ENCODE peak calls at places on chromosomes 6 and 20, in six cellular contexts. X is PC-9, M is IMR-90, L is HepG2, I is hepatocyte, H is SJSA1. S is an unnamed sample. For H3K27me3, the result is how much of the 10 kb centered on the place peaks cover.

GRCh38 chr20:54152227-54153040 is 21.4 kb downstream of the CYP24A1 start:
- DNase-seq in X (peak), M (no peak), L (no peak), I (no peak), H (no peak), S (no peak)

GRCh38 chr20:32580970-32581838 is 3.9 kb downstream of the NOL4L start:
- DNase-seq in X (no peak), M (no peak), L (peak), I (peak), H (no peak), S (peak)

GRCh38 chr6:156876302-156876701 is 99.1 kb downstream of the ARID1B start:
- DNase-seq in X (no peak), M (no peak), L (no peak), I (no peak), H (no peak), S (peak)

GRCh38 chr6:127277878-127278843 is 11.5 kb downstream of the RNF146 start:
- DNase-seq in X (no peak), M (no peak), L (no peak), I (no peak), H (no peak), S (no peak)

GRCh38 chr20:3235661-3236324 is 3.2 kb downstream of the SLC4A11 start:
- DNase-seq in X (peak), M (peak), L (no peak), I (no peak), H (no peak), S (no peak)

GRCh38 chr6:149863846-149864577 is at the start of gene LRP11:
- DNase-seq in X (peak), M (peak), L (peak), I (peak), H (peak), S (peak)

GRCh38 chr6:163398796-163399195 is 15.7 kb upstream of the QKI start:
- DNase-seq in X (no peak), M (no peak), L (no peak), I (no peak), H (no peak), S (no peak)

GRCh38 chr6:89146748-89147715 is 1.2 kb downstream of the PM20D2 start:
- DNase-seq in X (no peak), M (peak), L (peak), I (peak), H (peak), S (no peak)

GRCh38 chr6:69863766-69864165 is 2.6 kb upstream of the COL19A1 start:
- DNase-seq in X (no peak), M (no peak), L (no peak), I (no peak), H (no peak), S (no peak)

GRCh38 chr6:33144373-33144772 is 47.9 kb downstream of the COL11A2 start:
- DNase-seq in X (no peak), M (no peak), L (no peak), I (no peak), H (no peak), S (no peak)

GRCh38 chr6:1801401-1801800 is 191.7 kb downstream of the FOXC1 start:
- DNase-seq in X (no peak), M (no peak), L (no peak), I (no peak), H (no peak), S (no peak)

GRCh38 chr6:138803914-138804313 is 8.0 kb downstream of the ECT2L start:
- DNase-seq in X (no peak), M (no peak), L (no peak), I (no peak), H (no peak), S (no peak)

GRCh38 chr6:138517635-138518034 is 18.3 kb upstream of the NHSL1 start:
- DNase-seq in X (no peak), M (peak), L (peak), I (peak), H (peak), S (peak)

GRCh38 chr6:14944593-14944992 is 301.3 kb upstream of the JARID2 start:
- DNase-seq in X (no peak), M (no peak), L (no peak), I (peak), H (no peak), S (no peak)

GRCh38 chr6:94074764-94075163 is 655.4 kb upstream of the EPHA7 start:
- DNase-seq in X (no peak), M (no peak), L (no peak), I (no peak), H (no peak), S (no peak)

GRCh38 chr6:80469977-80470376 is 363.5 kb downstream of the BCKDHB start:
- DNase-seq in X (no peak), M (no peak), L (no peak), I (no peak), H (no peak), S (no peak)

GRCh38 chr20:61044499-61044898 is 207.6 kb upstream of the CDH4 start:
- DNase-seq in X (no peak), M (no peak), L (no peak), I (no peak), H (no peak), S (no peak)

GRCh38 chr6:35511980-35512379 is 716 bp downstream of the TULP1 start:
- DNase-seq in X (no peak), M (no peak), L (no peak), I (no peak), H (no peak), S (no peak)

GRCh38 chr20:33433465-33433864 is 10.1 kb downstream of the SNTA1 start:
- DNase-seq in X (peak), M (no peak), L (no peak), I (no peak), H (no peak), S (no peak)

GRCh38 chr20:51122931-51123658 is 100.2 kb upstream of the KCNG1 start:
- DNase-seq in X (no peak), M (no peak), L (no peak), I (no peak), H (no peak), S (no peak)

GRCh38 chr20:50292324-50293243 is 102.0 kb downstream of the CEBPB start:
- DNase-seq in X (peak), M (peak), L (peak), I (peak), H (peak), S (no peak)

GRCh38 chr6:5084787-5085637 is at the start of gene PPP1R3G:
- DNase-seq in X (peak), M (peak), L (no peak), I (peak), H (peak), S (no peak)

GRCh38 chr6:5086294-5086890 is 1.3 kb downstream of the PPP1R3G start:
- DNase-seq in X (no peak), M (no peak), L (no peak), I (no peak), H (no peak), S (no peak)

GRCh38 chr6:5087389-5087788 is 2.2 kb downstream of the PPP1R3G start:
- DNase-seq in X (no peak), M (no peak), L (no peak), I (no peak), H (no peak), S (no peak)

GRCh38 chr6:5084192-5084786 is 852 bp upstream of the PPP1R3G start:
- DNase-seq in X (peak), M (no peak), L (no peak), I (peak), H (no peak), S (no peak)

GRCh38 chr6:5085638-5086293 is 625 bp downstream of the PPP1R3G start:
- DNase-seq in X (peak), M (peak), L (no peak), I (peak), H (peak), S (no peak)
- H3K27ac ChIP-seq in X (no peak), M (peak), L (no peak), I (no peak), H (no peak), S (no peak)

GRCh38 chr20:20915855-20916254 is 190.3 kb downstream of the LINC00237 start:
- DNase-seq in X (no peak), M (no peak), L (no peak), I (no peak), H (no peak), S (no peak)
- H3K27me3 ChIP-seq in X (under half), M (under half), L (under half), I (under half), H (under half), S (under half)

GRCh38 chr20:22583773-22584629 is at the start of gene FOXA2:
- DNase-seq in X (no peak), M (no peak), L (peak), I (peak), H (peak), S (no peak)
- H3K4me3 ChIP-seq in X (peak), M (no peak), L (peak), I (peak), H (peak), S (no peak)

DNA sequence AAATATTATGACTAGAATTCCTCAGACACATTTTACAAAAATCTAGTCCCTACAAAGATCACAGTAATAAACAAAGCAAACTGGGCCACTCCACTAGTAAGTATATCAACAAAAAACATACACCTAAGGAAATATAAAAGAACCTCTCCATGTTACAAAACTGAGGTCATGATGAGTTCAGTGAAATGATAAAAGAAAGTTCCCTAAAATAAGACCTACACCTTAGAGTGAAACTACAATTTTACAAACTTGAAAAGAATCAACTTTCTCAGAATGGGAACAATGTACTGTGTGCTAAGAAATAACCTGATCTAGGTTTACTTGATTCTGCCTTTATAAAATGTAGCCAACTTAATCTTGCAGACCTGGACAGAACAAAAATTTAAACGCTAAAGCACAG is 2.0 kb downstream of the RALGAPA2 start:
- DNase-seq in X (no peak), M (no peak), L (no peak), I (no peak), H (no peak), S (no peak)
- H3K27ac ChIP-seq in X (peak), M (no peak), L (peak), I (peak), H (no peak), S (no peak)

DNA sequence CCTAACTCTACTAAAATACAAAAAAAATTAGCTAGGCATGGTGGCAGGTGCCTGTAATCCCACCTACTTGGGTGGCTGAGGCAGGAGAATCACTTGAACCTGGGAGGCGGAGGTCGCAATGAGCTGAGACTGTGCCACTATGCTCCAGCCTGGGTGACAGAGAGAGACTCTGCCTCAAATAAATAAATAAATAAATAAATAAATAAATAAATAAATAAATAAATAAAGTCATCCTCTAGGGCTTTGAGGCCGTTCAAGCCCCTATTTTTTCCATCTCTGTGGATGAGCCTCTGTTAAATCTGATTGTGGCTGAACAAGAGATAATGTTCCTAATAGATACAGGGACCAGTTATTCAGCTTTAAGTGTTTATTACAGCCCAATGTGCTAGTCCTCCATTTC is 31.8 kb upstream of the FAM110A start:
- DNase-seq in X (no peak), M (no peak), L (no peak), I (no peak), H (no peak), S (no peak)
- H3K27me3 ChIP-seq in X (under half), M (under half), L (under half), I (under half), H (under half), S (under half)

DNA sequence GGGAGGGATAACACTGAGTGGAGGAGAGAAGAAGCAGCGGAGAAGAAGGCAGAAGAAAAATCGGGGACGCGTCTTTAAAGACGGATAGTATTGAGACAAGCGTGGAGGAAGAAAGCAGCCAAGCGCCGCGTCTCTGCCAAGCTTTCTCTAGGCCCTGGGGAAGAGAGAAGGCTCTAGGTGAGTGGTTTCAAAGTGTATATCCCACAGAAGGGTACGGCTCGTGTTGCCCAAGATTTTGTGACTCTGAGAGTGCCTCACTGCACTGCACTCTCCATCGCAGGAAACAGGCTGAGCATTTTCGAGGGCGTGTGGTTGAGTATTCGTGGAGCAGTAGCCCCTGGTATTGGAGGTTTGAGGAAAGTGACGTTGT is 185.4 kb downstream of the TRIM27 start:
- DNase-seq in X (no peak), M (no peak), L (no peak), I (no peak), H (no peak), S (no peak)
- H3K4me3 ChIP-seq in X (no peak), M (no peak), L (no peak), I (no peak), H (no peak), S (no peak)

GRCh38 chr6:37172991-37173572 is 3.1 kb downstream of the PIM1 start:
- DNase-seq in X (no peak), M (no peak), L (no peak), I (no peak), H (no peak), S (no peak)

GRCh38 chr6:37175332-37176267 is 5.6 kb downstream of the PIM1 start:
- DNase-seq in X (no peak), M (no peak), L (no peak), I (no peak), H (no peak), S (no peak)

GRCh38 chr6:37174515-37175331 is 4.8 kb downstream of the PIM1 start:
- DNase-seq in X (no peak), M (no peak), L (no peak), I (no peak), H (no peak), S (no peak)

GRCh38 chr6:37173573-37174195 is 3.7 kb downstream of the PIM1 start:
- DNase-seq in X (no peak), M (no peak), L (no peak), I (no peak), H (no peak), S (peak)

GRCh38 chr6:37174196-37174514 is 4.2 kb downstream of the PIM1 start:
- DNase-seq in X (no peak), M (no peak), L (no peak), I (no peak), H (no peak), S (no peak)
- H3K27ac ChIP-seq in X (no peak), M (no peak), L (no peak), I (no peak), H (no peak), S (peak)

S was measured in CD8-positive, alpha-beta T cell.